ENCODE peak calls at places on chromosome 21, in six cellular contexts. One of them, this sample, is unnamed.

GRCh38 chr21:39220150-39220549 is 36.9 kb upstream of the PSMG1 start:
- DNase-seq in RCC 7860: no peak
- DNase-seq in WERI-Rb-1: no peak
- DNase-seq in activated T-cell treated with anti-CD3 and anti-CD28 coated beads for 1 hour: no peak
- DNase-seq in AG08396: no peak
- DNase-seq in naive thymus-derived CD4-positive, alpha-beta T cell: no peak
- DNase-seq in this sample: no peak

GRCh38 chr21:33362044-33362555 is 37.3 kb downstream of the IFNAR1 start:
- DNase-seq in activated T-cell treated with anti-CD3 and anti-CD28 coated beads for 1 hour: peak; percentile 37
- DNase-seq in WERI-Rb-1: no peak
- DNase-seq in RCC 7860: no peak
- DNase-seq in AG08396: no peak
- DNase-seq in naive thymus-derived CD4-positive, alpha-beta T cell: peak; percentile 88
- DNase-seq in this sample: no peak

GRCh38 chr21:38756746-38757145 is 49.0 kb upstream of the ETS2 start:
- DNase-seq in RCC 7860: peak; percentile 95
- DNase-seq in AG08396: peak; percentile 16
- DNase-seq in activated T-cell treated with anti-CD3 and anti-CD28 coated beads for 1 hour: no peak
- DNase-seq in naive thymus-derived CD4-positive, alpha-beta T cell: no peak
- DNase-seq in WERI-Rb-1: no peak
- DNase-seq in this sample: no peak

GRCh38 chr21:37130971-37131370 is 57.9 kb downstream of the TTC3 start:
- DNase-seq in WERI-Rb-1: no peak
- DNase-seq in RCC 7860: no peak
- DNase-seq in naive thymus-derived CD4-positive, alpha-beta T cell: no peak
- DNase-seq in AG08396: no peak
- DNase-seq in activated T-cell treated with anti-CD3 and anti-CD28 coated beads for 1 hour: no peak
- DNase-seq in this sample: no peak

GRCh38 chr21:18000961-18001522 is 181.9 kb upstream of the C21orf91 start:
- DNase-seq in naive thymus-derived CD4-positive, alpha-beta T cell: no peak
- DNase-seq in WERI-Rb-1: no peak
- DNase-seq in activated T-cell treated with anti-CD3 and anti-CD28 coated beads for 1 hour: no peak
- DNase-seq in AG08396: no peak
- DNase-seq in RCC 7860: no peak
- DNase-seq in this sample: no peak

GRCh38 chr21:38567577-38568360 is 69.5 kb upstream of the ERG start:
- DNase-seq in RCC 7860: no peak
- DNase-seq in naive thymus-derived CD4-positive, alpha-beta T cell: no peak
- DNase-seq in AG08396: peak; percentile 34
- DNase-seq in WERI-Rb-1: peak; percentile 76
- DNase-seq in activated T-cell treated with anti-CD3 and anti-CD28 coated beads for 1 hour: no peak
- DNase-seq in this sample: no peak

GRCh38 chr21:32468567-32469175 is 56.2 kb downstream of the EVA1C start:
- DNase-seq in AG08396: no peak
- DNase-seq in WERI-Rb-1: no peak
- DNase-seq in activated T-cell treated with anti-CD3 and anti-CD28 coated beads for 1 hour: no peak
- DNase-seq in naive thymus-derived CD4-positive, alpha-beta T cell: no peak
- DNase-seq in RCC 7860: no peak
- DNase-seq in this sample: no peak

GRCh38 chr21:41868062-41868710 is 11.0 kb downstream of the PRDM15 start:
- DNase-seq in RCC 7860: no peak
- DNase-seq in AG08396: no peak
- DNase-seq in WERI-Rb-1: no peak
- DNase-seq in naive thymus-derived CD4-positive, alpha-beta T cell: no peak
- DNase-seq in activated T-cell treated with anti-CD3 and anti-CD28 coated beads for 1 hour: no peak
- DNase-seq in this sample: no peak

GRCh38 chr21:31203371-31204054 is 140.5 kb downstream of the TIAM1 start:
- DNase-seq in AG08396: no peak
- DNase-seq in activated T-cell treated with anti-CD3 and anti-CD28 coated beads for 1 hour: no peak
- DNase-seq in RCC 7860: no peak
- DNase-seq in WERI-Rb-1: no peak
- DNase-seq in naive thymus-derived CD4-positive, alpha-beta T cell: no peak
- DNase-seq in this sample: no peak

GRCh38 chr21:41024341-41025056 is 143.5 kb upstream of the BACE2 start:
- DNase-seq in naive thymus-derived CD4-positive, alpha-beta T cell: no peak
- DNase-seq in RCC 7860: no peak
- DNase-seq in AG08396: no peak
- DNase-seq in WERI-Rb-1: no peak
- DNase-seq in activated T-cell treated with anti-CD3 and anti-CD28 coated beads for 1 hour: no peak
- DNase-seq in this sample: no peak

GRCh38 chr21:35149698-35150097 is 100.6 kb upstream of the RUNX1 start:
- DNase-seq in activated T-cell treated with anti-CD3 and anti-CD28 coated beads for 1 hour: no peak
- DNase-seq in RCC 7860: no peak
- DNase-seq in naive thymus-derived CD4-positive, alpha-beta T cell: no peak
- DNase-seq in AG08396: no peak
- DNase-seq in WERI-Rb-1: no peak
- DNase-seq in this sample: no peak

GRCh38 chr21:33197546-33197945 is 32.2 kb upstream of the IFNAR2 start:
- DNase-seq in activated T-cell treated with anti-CD3 and anti-CD28 coated beads for 1 hour: no peak
- DNase-seq in naive thymus-derived CD4-positive, alpha-beta T cell: no peak
- DNase-seq in RCC 7860: no peak
- DNase-seq in AG08396: no peak
- DNase-seq in WERI-Rb-1: no peak
- DNase-seq in this sample: no peak

GRCh38 chr21:42830456-42831455 is 48.6 kb downstream of the WDR4 start:
- DNase-seq in RCC 7860: no peak
- DNase-seq in WERI-Rb-1: no peak
- DNase-seq in activated T-cell treated with anti-CD3 and anti-CD28 coated beads for 1 hour: no peak
- DNase-seq in AG08396: no peak
- DNase-seq in naive thymus-derived CD4-positive, alpha-beta T cell: no peak
- DNase-seq in this sample: peak; percentile 55

GRCh38 chr21:23249760-23250159 is 2251.6 kb downstream of the NCAM2 start:
- DNase-seq in WERI-Rb-1: no peak
- DNase-seq in activated T-cell treated with anti-CD3 and anti-CD28 coated beads for 1 hour: no peak
- DNase-seq in AG08396: no peak
- DNase-seq in RCC 7860: no peak
- DNase-seq in naive thymus-derived CD4-positive, alpha-beta T cell: no peak
- DNase-seq in this sample: no peak

GRCh38 chr21:25708467-25709065 is 26.1 kb downstream of the ATP5PF start:
- DNase-seq in activated T-cell treated with anti-CD3 and anti-CD28 coated beads for 1 hour: peak; percentile 29
- DNase-seq in AG08396: peak; percentile 36
- DNase-seq in naive thymus-derived CD4-positive, alpha-beta T cell: peak; percentile 51
- DNase-seq in WERI-Rb-1: peak; percentile 38
- DNase-seq in RCC 7860: peak; percentile 35
- DNase-seq in this sample: peak; percentile 67

GRCh38 chr21:44428281-44428942 is 26.9 kb upstream of the LRRC3 start:
- DNase-seq in naive thymus-derived CD4-positive, alpha-beta T cell: peak; percentile 71
- DNase-seq in AG08396: no peak
- DNase-seq in WERI-Rb-1: peak; percentile 27
- DNase-seq in RCC 7860: peak; percentile 32
- DNase-seq in activated T-cell treated with anti-CD3 and anti-CD28 coated beads for 1 hour: peak; percentile 19
- DNase-seq in this sample: peak; percentile 47

GRCh38 chr21:41761211-41762181 is 5.4 kb downstream of the RIPK4 start:
- DNase-seq in activated T-cell treated with anti-CD3 and anti-CD28 coated beads for 1 hour: no peak
- DNase-seq in naive thymus-derived CD4-positive, alpha-beta T cell: no peak
- DNase-seq in AG08396: no peak
- DNase-seq in WERI-Rb-1: no peak
- DNase-seq in RCC 7860: peak; percentile 41
- DNase-seq in this sample: no peak